ENCODE peak calls at places on chromosomes 11 and 22, in six cellular contexts. N is upper lobe of left lung, A is A549, X is GM12878, T is K562, M is HepG2. J is an unnamed sample.

GRCh38 chr11:72833792-72834501 is 19.7 kb downstream of the ATG16L2 start:
- ATAC-seq in N (no peak), A (no peak), X (no peak), T (no peak), M (no peak), J (no peak)

GRCh38 chr11:126628790-126629621 is 273.5 kb downstream of the ST3GAL4 start:
- ATAC-seq in N (no peak), A (no peak), X (peak), T (no peak), M (peak), J (peak)

GRCh38 chr11:16242806-16243205 is 113.5 kb downstream of the SOX6 start:
- ATAC-seq in N (no peak), A (no peak), X (peak), T (peak), M (no peak), J (no peak)

GRCh38 chr11:87897079-87897478 is 278.2 kb downstream of the RAB38 start:
- ATAC-seq in N (no peak), A (no peak), X (no peak), T (no peak), M (no peak), J (no peak)

GRCh38 chr11:114166389-114166788 is 106.9 kb downstream of the ZBTB16 start:
- ATAC-seq in N (no peak), A (no peak), X (no peak), T (no peak), M (no peak), J (no peak)

GRCh38 chr11:115890500-115890899 is 386.3 kb upstream of the CADM1 start:
- ATAC-seq in N (no peak), A (no peak), X (no peak), T (no peak), M (no peak), J (no peak)

GRCh38 chr22:20155330-20156041 is 4.6 kb upstream of the CCDC188 start:
- ATAC-seq in N (no peak), A (no peak), X (no peak), T (peak), M (no peak), J (peak)

GRCh38 chr11:115222218-115222862 is 281.9 kb downstream of the CADM1 start:
- ATAC-seq in N (no peak), A (peak), X (peak), T (no peak), M (no peak), J (no peak)

GRCh38 chr22:36386900-36387663 is 685 bp downstream of the MYH9 start:
- ATAC-seq in N (peak), A (no peak), X (peak), T (peak), M (peak), J (no peak)

GRCh38 chr11:102640946-102641345 is 15.8 kb upstream of the MMP20 start:
- ATAC-seq in N (no peak), A (no peak), X (no peak), T (peak), M (peak), J (no peak)

GRCh38 chr11:36478700-36479329 is 31.3 kb downstream of the TRAF6 start:
- ATAC-seq in N (no peak), A (peak), X (peak), T (peak), M (peak), J (no peak)

GRCh38 chr22:47813661-47814060 is 1051.2 kb downstream of the TBC1D22A start:
- ATAC-seq in N (no peak), A (no peak), X (no peak), T (no peak), M (no peak), J (no peak)

GRCh38 chr11:6703247-6704063 is 20.3 kb upstream of the MRPL17 start:
- ATAC-seq in N (peak), A (peak), X (peak), T (peak), M (peak), J (peak)

DNA sequence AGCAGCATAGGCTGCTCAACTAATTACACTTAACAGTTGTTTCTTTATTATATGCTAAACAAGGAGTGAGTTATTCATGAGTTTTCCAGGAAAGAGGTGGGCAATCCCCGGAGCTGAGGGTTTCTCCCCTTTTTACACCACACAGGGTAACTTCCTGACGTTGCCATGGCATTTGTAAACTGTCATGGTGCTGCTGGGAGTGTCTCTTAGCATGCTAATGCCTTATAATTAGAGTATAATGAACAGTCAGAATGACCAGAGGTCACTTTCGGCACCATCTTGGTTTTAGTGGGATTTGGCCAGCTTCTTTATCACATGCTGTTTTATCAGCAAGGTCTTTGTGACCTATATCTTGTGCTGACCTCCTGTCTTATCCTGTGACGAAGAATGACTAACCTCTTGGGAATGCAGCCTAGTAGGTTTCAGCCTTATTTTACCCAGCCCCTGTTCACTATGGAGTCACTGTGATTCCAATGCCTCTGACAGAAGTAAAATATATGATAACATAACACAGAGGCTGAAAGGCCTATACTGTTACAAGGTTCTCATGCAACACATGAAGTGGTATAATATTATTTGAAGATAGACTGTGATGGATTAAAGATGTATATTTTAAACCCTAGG is 41.3 kb upstream of the RDX start:
- ATAC-seq in N (no peak), A (peak), X (peak), T (peak), M (no peak), J (no peak)
- TF ChIP-seq EP300 in N (no peak), A (no peak), X (no peak), T (no peak), M (no peak), J (no peak)

GRCh38 chr11:66219846-66220565 is 48.4 kb upstream of the RAB1B start:
- ATAC-seq in N (no peak), A (no peak), X (no peak), T (no peak), M (no peak), J (no peak)
- H3K27ac ChIP-seq in N (no peak), A (no peak), X (no peak), T (no peak), M (no peak), J (no peak)

DNA sequence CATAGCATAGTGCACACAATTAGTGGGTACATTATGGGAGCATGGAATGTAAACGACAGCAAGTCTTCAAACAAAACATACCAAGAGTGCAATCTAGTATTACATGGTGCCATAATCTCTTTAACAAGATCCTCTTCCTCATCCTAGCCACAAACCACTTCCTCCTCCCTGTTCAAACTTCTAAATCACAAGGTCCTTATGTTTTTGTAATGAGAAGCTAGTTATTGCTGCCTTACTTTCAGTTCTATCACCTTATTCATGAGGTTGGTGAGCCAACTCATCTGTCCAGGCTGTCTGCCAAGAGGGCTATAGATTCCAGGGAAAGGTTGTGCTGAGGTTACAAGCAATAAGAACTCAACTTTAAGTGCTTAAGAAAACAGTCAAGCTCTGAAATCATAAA is 195.4 kb upstream of the ARHGAP20 start:
- ATAC-seq in N (no peak), A (no peak), X (no peak), T (no peak), M (no peak), J (no peak)
- TF ChIP-seq EP300 in N (no peak), A (no peak), X (no peak), T (no peak), M (no peak), J (no peak)

GRCh38 chr11:10388096-10388495 is 67.0 kb upstream of the AMPD3 start:
- ATAC-seq in N (no peak), A (no peak), X (no peak), T (no peak), M (no peak), J (no peak)

GRCh38 chr11:10388574-10388973 is 66.5 kb upstream of the AMPD3 start:
- ATAC-seq in N (no peak), A (no peak), X (no peak), T (no peak), M (no peak), J (peak)

GRCh38 chr11:10386361-10386760 is 68.7 kb upstream of the AMPD3 start:
- ATAC-seq in N (no peak), A (no peak), X (no peak), T (no peak), M (no peak), J (no peak)

GRCh38 chr11:10386861-10387208 is 68.2 kb upstream of the AMPD3 start:
- ATAC-seq in N (no peak), A (no peak), X (no peak), T (no peak), M (no peak), J (no peak)

GRCh38 chr11:10387209-10388083 is 67.6 kb upstream of the AMPD3 start:
- ATAC-seq in N (peak), A (peak), X (no peak), T (no peak), M (no peak), J (peak)
- H3K27ac ChIP-seq in N (peak), A (no peak), X (no peak), T (no peak), M (no peak), J (peak)

DNA sequence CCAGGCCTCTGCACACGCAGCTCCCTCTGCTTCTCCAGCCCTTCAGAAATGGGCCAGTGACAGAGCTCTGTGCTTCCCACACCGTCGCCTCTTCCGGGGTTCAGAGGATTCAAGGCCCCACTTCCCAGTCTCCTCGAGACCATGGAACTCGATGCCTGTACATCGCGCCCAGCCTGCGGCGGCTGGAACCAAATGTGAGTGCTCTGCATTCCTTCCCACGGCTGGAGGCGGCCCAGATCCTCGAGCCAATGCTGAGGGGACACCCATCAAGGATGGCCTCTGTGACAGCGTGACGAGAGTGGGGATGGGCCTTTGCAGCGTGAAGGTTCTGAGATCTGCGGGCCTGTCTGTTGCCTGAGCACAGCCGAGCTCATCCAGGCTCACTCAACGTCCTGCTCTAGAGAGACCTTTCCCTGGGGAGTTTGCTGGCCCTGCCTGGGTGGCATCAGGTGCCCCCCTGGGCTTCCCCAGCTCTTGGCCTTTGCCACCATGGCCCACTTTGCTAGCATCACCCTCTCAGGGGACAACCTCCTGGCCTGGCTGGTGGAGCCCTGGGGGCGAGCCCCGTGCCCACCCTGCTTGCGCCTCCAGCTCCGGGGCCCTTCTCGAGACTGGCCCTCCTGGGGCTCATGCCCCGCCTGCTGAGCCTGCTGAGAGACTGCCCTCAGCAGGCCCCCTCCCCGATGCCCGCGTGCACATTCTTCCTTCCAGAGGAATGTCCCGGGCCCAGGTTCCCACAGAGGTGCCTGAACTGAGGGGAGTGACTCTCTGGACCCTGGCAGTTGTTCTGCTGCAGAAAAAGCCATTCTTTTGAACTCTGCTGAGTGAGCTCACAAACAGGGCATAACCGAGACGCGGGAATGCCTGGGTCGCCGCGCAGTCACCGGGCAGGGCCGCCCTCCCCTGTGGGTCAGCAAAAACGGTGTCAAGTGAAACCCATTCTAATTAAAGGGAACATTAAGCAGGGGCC is 7.3 kb upstream of the MYEOV start:
- ATAC-seq in N (no peak), A (no peak), X (no peak), T (no peak), M (no peak), J (no peak)
- TF ChIP-seq EP300 in N (no peak), A (no peak), X (no peak), T (no peak), M (no peak), J (no peak)